ENCODE peak calls at places on chromosomes 16 and 17, in six cellular contexts. H, B, J, Y, D and V are unnamed samples. For H3K9me3, the result is how much of the 10 kb centered on the place peaks cover.

GRCh38 chr17:75346906-75347305 is 57.7 kb upstream of the SLC25A19 start:
- DNase-seq in H (no peak), B (no peak), J (no peak), Y (no peak), D (no peak), V (no peak)

GRCh38 chr16:67428146-67428731 is 2.7 kb upstream of the HSD11B2 start:
- DNase-seq in H (peak), B (peak), J (peak), Y (peak), D (no peak), V (peak)

GRCh38 chr16:54055864-54056263 is 230.7 kb downstream of the IRX3 start:
- DNase-seq in H (no peak), B (no peak), J (no peak), Y (no peak), D (no peak), V (no peak)

GRCh38 chr17:77591231-77591785 is 367.2 kb upstream of the TNRC6C start:
- DNase-seq in H (no peak), B (no peak), J (peak), Y (no peak), D (no peak), V (no peak)

GRCh38 chr16:4892356-4893102 is 44.4 kb downstream of the PPL start:
- DNase-seq in H (no peak), B (no peak), J (no peak), Y (no peak), D (no peak), V (no peak)

GRCh38 chr16:17261197-17261858 is 209.4 kb downstream of the XYLT1 start:
- DNase-seq in H (no peak), B (no peak), J (no peak), Y (no peak), D (no peak), V (no peak)

GRCh38 chr16:27839419-27839818 is 224.1 kb downstream of the GSG1L start:
- DNase-seq in H (peak), B (no peak), J (no peak), Y (no peak), D (no peak), V (no peak)

GRCh38 chr16:68086860-68087268 is 1.7 kb downstream of the NFATC3 start:
- DNase-seq in H (no peak), B (no peak), J (no peak), Y (no peak), D (no peak), V (no peak)

GRCh38 chr17:57085448-57086068 is 512 bp downstream of the AKAP1 start:
- DNase-seq in H (no peak), B (peak), J (peak), Y (peak), D (no peak), V (peak)

GRCh38 chr16:68235882-68236803 is at the start of gene ESRP2:
- DNase-seq in H (peak), B (no peak), J (peak), Y (peak), D (no peak), V (peak)

GRCh38 chr17:79890706-79891105 is 51.5 kb upstream of the CBX4 start:
- DNase-seq in H (peak), B (no peak), J (no peak), Y (peak), D (no peak), V (no peak)

GRCh38 chr16:15980329-15980728 is 30.9 kb downstream of the ABCC1 start:
- DNase-seq in H (no peak), B (no peak), J (no peak), Y (no peak), D (no peak), V (no peak)
- H3K9me3 ChIP-seq in H (under half), B (under half), J (under half), Y (under half), D (under half), V (under half)

GRCh38 chr16:85611205-85611454 is 2.0 kb upstream of the GSE1 start:
- DNase-seq in H (no peak), B (no peak), J (no peak), Y (no peak), D (no peak), V (peak)

GRCh38 chr16:85612801-85613608 is at the start of gene GSE1:
- DNase-seq in H (peak), B (peak), J (peak), Y (peak), D (no peak), V (peak)

GRCh38 chr16:85610446-85611204 is 2.5 kb upstream of the GSE1 start:
- DNase-seq in H (peak), B (peak), J (peak), Y (peak), D (no peak), V (peak)

GRCh38 chr16:85612191-85612800 is 826 bp upstream of the GSE1 start:
- DNase-seq in H (peak), B (peak), J (peak), Y (peak), D (no peak), V (peak)

GRCh38 chr16:85611455-85612190 is 1.5 kb upstream of the GSE1 start:
- DNase-seq in H (peak), B (peak), J (peak), Y (peak), D (no peak), V (peak)
- H3K4me3 ChIP-seq in H (peak), B (peak), J (peak), Y (peak), D (peak), V (peak)

GRCh38 chr17:1626333-1626732 is 2.3 kb downstream of the SLC43A2 start:
- DNase-seq in H (no peak), B (no peak), J (no peak), Y (no peak), D (no peak), V (no peak)
- H3K27ac ChIP-seq in H (peak), B (no peak), J (no peak), Y (no peak), D (no peak), V (peak)

GRCh38 chr17:65519471-65519870 is 42.0 kb downstream of the AXIN2 start:
- DNase-seq in H (no peak), B (no peak), J (no peak), Y (no peak), D (no peak), V (no peak)

GRCh38 chr17:65523853-65524664 is 37.4 kb downstream of the AXIN2 start:
- DNase-seq in H (no peak), B (no peak), J (no peak), Y (no peak), D (no peak), V (no peak)

GRCh38 chr17:65523411-65523810 is 38.0 kb downstream of the AXIN2 start:
- DNase-seq in H (no peak), B (no peak), J (no peak), Y (no peak), D (no peak), V (no peak)

GRCh38 chr17:65527381-65527780 is 34.1 kb downstream of the AXIN2 start:
- DNase-seq in H (no peak), B (no peak), J (no peak), Y (no peak), D (no peak), V (no peak)

GRCh38 chr17:65522751-65523404 is 38.6 kb downstream of the AXIN2 start:
- DNase-seq in H (no peak), B (no peak), J (no peak), Y (no peak), D (no peak), V (no peak)
- H3K9me3 ChIP-seq in H (under half), B (under half), J (under half), Y (under half), D (under half), V (under half)

GRCh38 chr17:8163978-8164814 is 1.4 kb upstream of the VAMP2 start:
- DNase-seq in H (no peak), B (peak), J (peak), Y (peak), D (no peak), V (peak)
- H3K4me3 ChIP-seq in H (peak), B (no peak), J (no peak), Y (no peak), D (peak), V (peak)

GRCh38 chr16:57866529-57866918 is 64.2 kb upstream of the KIFC3 start:
- DNase-seq in H (no peak), B (no peak), J (no peak), Y (no peak), D (no peak), V (no peak)
- H3K27ac ChIP-seq in H (no peak), B (no peak), J (no peak), Y (no peak), D (peak), V (no peak)

GRCh38 chr16:965487-965886 is 5.3 kb downstream of the LMF1 start:
- DNase-seq in H (no peak), B (no peak), J (no peak), Y (no peak), D (no peak), V (no peak)

GRCh38 chr16:967077-967541 is 3.7 kb downstream of the LMF1 start:
- DNase-seq in H (no peak), B (no peak), J (no peak), Y (no peak), D (no peak), V (no peak)

GRCh38 chr16:966035-966434 is 4.7 kb downstream of the LMF1 start:
- DNase-seq in H (no peak), B (no peak), J (no peak), Y (no peak), D (no peak), V (no peak)

GRCh38 chr16:967546-968295 is 3.1 kb downstream of the LMF1 start:
- DNase-seq in H (no peak), B (no peak), J (peak), Y (no peak), D (no peak), V (no peak)

GRCh38 chr16:966505-966904 is 4.3 kb downstream of the LMF1 start:
- DNase-seq in H (no peak), B (no peak), J (no peak), Y (no peak), D (no peak), V (no peak)
- H3K9me3 ChIP-seq in H (under half), B (under half), J (under half), Y (under half), D (under half), V (under half)

GRCh38 chr17:81710514-81711308 is 1.4 kb upstream of the SLC25A10 start:
- DNase-seq in H (no peak), B (no peak), J (no peak), Y (peak), D (no peak), V (no peak)
- H3K4me3 ChIP-seq in H (peak), B (peak), J (no peak), Y (no peak), D (peak), V (peak)

GRCh38 chr16:85679870-85680269 is 8.9 kb downstream of the GINS2 start:
- DNase-seq in H (no peak), B (no peak), J (no peak), Y (no peak), D (no peak), V (no peak)
- H3K27ac ChIP-seq in H (no peak), B (no peak), J (no peak), Y (no peak), D (no peak), V (no peak)